ENCODE peak calls at places on chromosomes 7 and 10, in four cellular contexts. B is HepG2, D is GM12878, G is K562. H is an unnamed sample.

GRCh38 chr10:94205370-94205930 is 157.3 kb downstream of the NOC3L start:
- DNase-seq in B (no peak), D (no peak), G (no peak), H (no peak)

GRCh38 chr10:22252286-22252800 is 34.5 kb upstream of the EBLN1 start:
- DNase-seq in B (no peak), D (no peak), G (no peak), H (peak)

GRCh38 chr7:23454880-23455526 is 15.3 kb downstream of the IGF2BP3 start:
- DNase-seq in B (no peak), D (no peak), G (no peak), H (no peak)

GRCh38 chr7:64882341-64883112 is 20.5 kb upstream of the ZNF273 start:
- DNase-seq in B (no peak), D (no peak), G (no peak), H (peak)

GRCh38 chr10:33706746-33707145 is 372.3 kb upstream of the NRP1 start:
- DNase-seq in B (no peak), D (no peak), G (no peak), H (no peak)

GRCh38 chr10:60975716-60976115 is 31.7 kb upstream of the RHOBTB1 start:
- DNase-seq in B (no peak), D (no peak), G (peak), H (no peak)

GRCh38 chr7:30437823-30438574 is 40.6 kb downstream of the NOD1 start:
- DNase-seq in B (no peak), D (no peak), G (no peak), H (no peak)

GRCh38 chr10:119205926-119206602 is 1.3 kb upstream of the GRK5 start:
- DNase-seq in B (peak), D (no peak), G (peak), H (peak)

GRCh38 chr10:79324032-79324695 is 23.1 kb upstream of the PPIF start:
- DNase-seq in B (no peak), D (no peak), G (no peak), H (no peak)

GRCh38 chr7:41940760-41941343 is 238.0 kb upstream of the INHBA start:
- DNase-seq in B (peak), D (peak), G (peak), H (peak)
- TF ChIP-seq FOXM1 in B (no peak), D (no peak), G (no peak), H (no peak)

DNA sequence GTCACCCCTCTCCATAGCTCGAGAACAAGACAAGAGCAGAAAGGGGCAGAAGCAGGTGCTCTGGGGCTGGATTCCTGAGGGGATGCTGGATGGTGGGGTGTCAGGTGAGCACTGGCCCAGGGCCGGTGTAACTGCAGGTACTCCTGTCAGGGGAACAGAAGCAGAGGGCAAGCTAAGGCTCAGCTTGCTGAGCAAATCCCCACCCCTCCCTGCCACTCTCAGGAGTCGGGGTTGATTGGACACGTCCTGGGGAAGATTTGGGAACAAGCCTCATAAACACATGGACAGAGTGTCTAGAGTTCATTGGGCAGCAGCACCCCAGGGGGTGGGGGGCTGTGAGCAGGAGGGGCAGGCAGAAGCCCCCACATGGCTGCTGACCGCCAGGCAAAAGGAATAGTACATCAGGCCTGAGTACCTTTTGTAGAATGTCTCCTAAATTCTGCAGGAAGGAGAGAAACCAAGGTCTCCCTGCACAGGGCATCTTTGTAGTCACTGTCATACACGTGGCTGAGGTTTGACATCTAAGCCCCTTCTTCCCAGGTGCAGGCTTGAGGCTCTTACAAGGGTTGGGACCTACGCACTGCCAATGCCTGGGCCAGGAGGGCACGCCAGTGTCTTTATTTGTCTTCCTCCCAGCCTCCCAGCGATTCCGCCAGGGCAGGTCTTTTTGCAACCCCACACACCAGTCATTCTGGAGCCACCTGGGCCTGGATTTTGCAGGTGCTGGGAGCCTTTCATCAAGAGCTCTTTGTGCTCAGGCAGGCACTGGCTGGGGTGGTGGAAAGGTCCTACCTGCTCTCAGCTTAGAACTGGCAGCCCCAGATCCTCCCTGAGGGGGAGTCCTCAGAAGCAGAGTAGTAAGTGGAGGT is 2.8 kb downstream of the CALML3 start:
- DNase-seq in B (peak), D (no peak), G (no peak), H (no peak)
- TF ChIP-seq GABPA in B (no peak), D (no peak), G (no peak), H (no peak)

DNA sequence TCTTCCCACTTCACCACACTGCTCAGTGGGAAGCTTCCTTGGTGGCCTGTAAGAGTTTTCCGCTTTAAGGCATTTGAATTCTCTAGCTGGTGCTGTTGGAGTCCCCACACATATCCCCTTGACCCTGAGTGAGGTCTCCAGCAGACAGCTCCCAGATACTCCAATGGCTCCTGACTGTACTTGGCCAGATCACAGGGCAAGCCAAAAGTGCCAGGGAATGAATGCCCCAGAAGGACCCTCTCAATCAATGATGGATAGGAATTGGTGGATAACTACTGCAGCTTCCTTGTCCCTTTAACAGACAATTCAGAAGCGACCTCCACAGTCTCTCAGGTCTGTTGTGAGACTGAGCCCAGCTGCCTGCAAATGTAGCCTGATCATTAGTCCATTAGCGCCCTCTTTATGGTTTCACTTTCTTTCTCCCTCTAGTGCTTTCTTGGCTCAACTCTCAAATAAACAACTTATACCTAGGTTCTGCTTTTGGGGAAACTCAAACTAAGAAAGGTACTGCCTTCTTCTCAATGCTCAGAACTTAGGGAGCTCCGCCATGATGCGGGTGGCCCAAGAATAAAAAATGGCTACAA is 283.0 kb downstream of the TCF7L2 start:
- DNase-seq in B (no peak), D (no peak), G (no peak), H (no peak)
- TF ChIP-seq FOXM1 in B (no peak), D (no peak), G (no peak), H (no peak)

DNA sequence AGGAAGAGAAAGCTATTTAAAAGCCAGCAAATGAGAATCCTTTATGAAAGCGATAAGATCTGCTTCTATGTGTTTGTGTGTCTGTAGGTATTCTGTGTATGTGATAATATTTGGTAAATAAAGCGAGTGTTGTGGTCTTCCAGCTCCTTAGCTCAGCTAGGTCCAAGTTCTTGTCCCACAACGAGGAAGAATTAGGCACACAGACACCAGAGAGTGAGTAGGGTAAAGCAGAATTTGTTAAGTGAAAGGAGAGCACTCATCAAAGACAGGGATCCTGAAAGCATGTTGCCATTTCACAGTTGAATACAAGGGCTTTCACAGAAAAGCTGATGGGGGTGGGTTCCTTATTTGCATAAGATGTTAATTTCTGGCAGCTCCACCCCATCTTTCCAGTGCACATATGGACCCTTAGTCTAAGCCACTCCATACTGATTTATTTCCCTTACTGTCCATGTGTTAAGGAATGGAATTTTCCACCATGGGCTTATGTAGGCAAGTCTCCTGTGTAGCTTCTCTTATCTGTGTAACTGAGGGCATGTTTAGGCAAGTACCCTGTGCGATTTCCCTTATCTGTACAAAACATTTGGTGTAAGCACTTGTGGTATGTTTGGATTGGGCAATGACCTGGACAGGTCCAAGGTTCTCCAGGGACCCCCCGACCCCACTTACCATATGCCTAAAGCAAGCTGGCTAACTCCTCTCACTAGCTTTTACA is 165.9 kb upstream of the VIPR2 start:
- DNase-seq in B (peak), D (no peak), G (peak), H (no peak)
- TF ChIP-seq GABPA in B (no peak), D (no peak), G (no peak), H (no peak)

GRCh38 chr10:69629519-69629896 is 539 bp upstream of the FAM241B start:
- DNase-seq in B (no peak), D (no peak), G (no peak), H (no peak)
- TF ChIP-seq FOXM1 in B (no peak), D (no peak), G (no peak), H (no peak)

H was measured in SK-N-SH.